ENCODE peak calls at places on chromosome 19, in nine cellular contexts. One of them, this sample, is unnamed.

GRCh38 chr19:55091955-55092354 is 16.3 kb downstream of the EPS8L1 start:
- DNase-seq in globus pallidus: no peak
- DNase-seq in choroid plexus epithelial cell: no peak
- DNase-seq in nucleus accumbens: no peak
- DNase-seq in prostate gland: no peak
- DNase-seq in vagina: no peak
- DNase-seq in CD8-positive, alpha-beta memory T cell: no peak
- DNase-seq in fibroblast of lung: no peak
- DNase-seq in sigmoid colon: no peak
- DNase-seq in this sample: no peak

GRCh38 chr19:17706750-17707181 is 12.5 kb upstream of the MAP1S start:
- DNase-seq in globus pallidus: peak
- DNase-seq in choroid plexus epithelial cell: peak
- DNase-seq in nucleus accumbens: no peak
- DNase-seq in prostate gland: no peak
- DNase-seq in vagina: no peak
- DNase-seq in CD8-positive, alpha-beta memory T cell: no peak
- DNase-seq in fibroblast of lung: peak
- DNase-seq in sigmoid colon: no peak
- DNase-seq in this sample: no peak

GRCh38 chr19:41421314-41421713 is 5.9 kb downstream of the B3GNT8 start:
- DNase-seq in globus pallidus: no peak
- DNase-seq in choroid plexus epithelial cell: no peak
- DNase-seq in nucleus accumbens: no peak
- DNase-seq in prostate gland: no peak
- DNase-seq in vagina: no peak
- DNase-seq in CD8-positive, alpha-beta memory T cell: no peak
- DNase-seq in fibroblast of lung: no peak
- DNase-seq in sigmoid colon: no peak
- DNase-seq in this sample: no peak

GRCh38 chr19:32336259-32337111 is 8.9 kb upstream of the ZNF507 start:
- DNase-seq in globus pallidus: peak
- DNase-seq in choroid plexus epithelial cell: peak
- DNase-seq in nucleus accumbens: no peak
- DNase-seq in prostate gland: no peak
- DNase-seq in vagina: no peak
- DNase-seq in CD8-positive, alpha-beta memory T cell: no peak
- DNase-seq in fibroblast of lung: peak
- DNase-seq in sigmoid colon: peak
- DNase-seq in this sample: no peak

GRCh38 chr19:38190793-38191192 is 33.2 kb downstream of the DPF1 start:
- DNase-seq in globus pallidus: no peak
- DNase-seq in choroid plexus epithelial cell: no peak
- DNase-seq in nucleus accumbens: no peak
- DNase-seq in prostate gland: no peak
- DNase-seq in vagina: no peak
- DNase-seq in CD8-positive, alpha-beta memory T cell: no peak
- DNase-seq in fibroblast of lung: no peak
- DNase-seq in sigmoid colon: no peak
- DNase-seq in this sample: no peak

GRCh38 chr19:49973987-49974386 is 13.0 kb upstream of the SIGLEC11 start:
- DNase-seq in globus pallidus: no peak
- DNase-seq in choroid plexus epithelial cell: no peak
- DNase-seq in nucleus accumbens: no peak
- DNase-seq in prostate gland: no peak
- DNase-seq in vagina: no peak
- DNase-seq in CD8-positive, alpha-beta memory T cell: no peak
- DNase-seq in fibroblast of lung: no peak
- DNase-seq in sigmoid colon: no peak
- DNase-seq in this sample: no peak

GRCh38 chr19:3821156-3821555 is 35.0 kb upstream of the MATK start:
- DNase-seq in globus pallidus: no peak
- DNase-seq in choroid plexus epithelial cell: no peak
- DNase-seq in nucleus accumbens: no peak
- DNase-seq in prostate gland: no peak
- DNase-seq in vagina: no peak
- DNase-seq in CD8-positive, alpha-beta memory T cell: no peak
- DNase-seq in fibroblast of lung: no peak
- DNase-seq in sigmoid colon: no peak
- DNase-seq in this sample: no peak

GRCh38 chr19:11737964-11738745 is 591 bp downstream of the ZNF823 start:
- DNase-seq in globus pallidus: peak
- DNase-seq in choroid plexus epithelial cell: peak
- DNase-seq in nucleus accumbens: no peak
- DNase-seq in prostate gland: peak
- DNase-seq in vagina: no peak
- DNase-seq in CD8-positive, alpha-beta memory T cell: peak
- DNase-seq in fibroblast of lung: peak
- DNase-seq in sigmoid colon: peak
- DNase-seq in this sample: peak

GRCh38 chr19:46821512-46822359 is 28.9 kb downstream of the AP2S1 start:
- DNase-seq in globus pallidus: no peak
- DNase-seq in choroid plexus epithelial cell: no peak
- DNase-seq in nucleus accumbens: no peak
- DNase-seq in prostate gland: no peak
- DNase-seq in vagina: no peak
- DNase-seq in CD8-positive, alpha-beta memory T cell: peak
- DNase-seq in fibroblast of lung: no peak
- DNase-seq in sigmoid colon: no peak
- DNase-seq in this sample: no peak

GRCh38 chr19:1343026-1343425 is 40.7 kb upstream of the NDUFS7 start:
- DNase-seq in globus pallidus: no peak
- DNase-seq in choroid plexus epithelial cell: peak
- DNase-seq in nucleus accumbens: no peak
- DNase-seq in prostate gland: no peak
- DNase-seq in vagina: no peak
- DNase-seq in CD8-positive, alpha-beta memory T cell: no peak
- DNase-seq in fibroblast of lung: peak
- DNase-seq in sigmoid colon: no peak
- DNase-seq in this sample: no peak

GRCh38 chr19:51546650-51547396 is 15.4 kb upstream of the SIGLEC6 start:
- DNase-seq in globus pallidus: no peak
- DNase-seq in choroid plexus epithelial cell: peak
- DNase-seq in nucleus accumbens: no peak
- DNase-seq in prostate gland: no peak
- DNase-seq in vagina: no peak
- DNase-seq in CD8-positive, alpha-beta memory T cell: no peak
- DNase-seq in fibroblast of lung: no peak
- DNase-seq in sigmoid colon: no peak
- DNase-seq in this sample: no peak

GRCh38 chr19:3100747-3101730 is 6.9 kb downstream of the GNA11 start:
- DNase-seq in globus pallidus: no peak
- DNase-seq in choroid plexus epithelial cell: no peak
- DNase-seq in nucleus accumbens: no peak
- DNase-seq in prostate gland: no peak
- DNase-seq in vagina: no peak
- DNase-seq in CD8-positive, alpha-beta memory T cell: no peak
- DNase-seq in fibroblast of lung: no peak
- DNase-seq in sigmoid colon: no peak
- DNase-seq in this sample: no peak

GRCh38 chr19:17957887-17958286 is 9.0 kb upstream of the KCNN1 start:
- DNase-seq in globus pallidus: no peak
- DNase-seq in choroid plexus epithelial cell: no peak
- DNase-seq in nucleus accumbens: no peak
- DNase-seq in prostate gland: no peak
- DNase-seq in vagina: no peak
- DNase-seq in CD8-positive, alpha-beta memory T cell: no peak
- DNase-seq in fibroblast of lung: no peak
- DNase-seq in sigmoid colon: no peak
- DNase-seq in this sample: no peak

This sample was measured in thyroid gland.